ENCODE peak calls at places on chromosomes 1 and 21, in nine cellular contexts. Q, W, G, H, J, K, A, F and E are unnamed samples.
A peak's percentile ranks its signal among the peaks of the same experiment; 100 is the strongest.

GRCh38 chr1:35886606-35887431 is 3.8 kb downstream of the AGO1 start:
- DNase-seq in Q (no peak), W (no peak), G (no peak), H (no peak), J (no peak), K (no peak), A (peak; percentile 73), F (no peak), E (peak; percentile 32)

GRCh38 chr1:246455487-246455886 is 51.6 kb downstream of the SMYD3 start:
- DNase-seq in Q (no peak), W (no peak), G (no peak), H (no peak), J (no peak), K (no peak), A (no peak), F (no peak), E (no peak)

GRCh38 chr1:240611619-240612490 is at the start of gene GREM2:
- DNase-seq in Q (no peak), W (no peak), G (peak; percentile 19), H (no peak), J (peak; percentile 62), K (peak; percentile 58), A (no peak), F (no peak), E (peak; percentile 7)

GRCh38 chr1:205430631-205431305 is 8.9 kb upstream of the LEMD1 start:
- DNase-seq in Q (peak; percentile 84), W (no peak), G (peak; percentile 30), H (no peak), J (peak; percentile 71), K (peak; percentile 71), A (peak; percentile 85), F (no peak), E (no peak)

GRCh38 chr21:41786521-41786987 is 19.7 kb upstream of the RIPK4 start:
- DNase-seq in Q (no peak), W (no peak), G (peak; percentile 57), H (no peak), J (no peak), K (peak; percentile 46), A (no peak), F (no peak), E (no peak)

GRCh38 chr1:112707217-112708001 is 482 bp upstream of the RHOC start:
- DNase-seq in Q (peak; percentile 94), W (peak; percentile 74), G (peak; percentile 90), H (no peak), J (peak; percentile 92), K (peak; percentile 89), A (peak; percentile 90), F (peak; percentile 75), E (peak; percentile 79)

GRCh38 chr1:45442272-45442671 is 48.7 kb downstream of the TESK2 start:
- DNase-seq in Q (no peak), W (no peak), G (no peak), H (no peak), J (no peak), K (no peak), A (no peak), F (no peak), E (no peak)

GRCh38 chr1:218494449-218494852 is 149.3 kb downstream of the TGFB2 start:
- DNase-seq in Q (no peak), W (peak; percentile 51), G (no peak), H (no peak), J (no peak), K (no peak), A (no peak), F (no peak), E (no peak)

GRCh38 chr1:53259932-53260331 is 21.6 kb upstream of the MAGOH start:
- DNase-seq in Q (no peak), W (no peak), G (no peak), H (no peak), J (no peak), K (no peak), A (no peak), F (no peak), E (no peak)

GRCh38 chr21:33968082-33968997 is 52.7 kb upstream of the ATP5PO start:
- DNase-seq in Q (no peak), W (no peak), G (no peak), H (peak; percentile 62), J (peak; percentile 15), K (no peak), A (peak; percentile 58), F (no peak), E (no peak)

GRCh38 chr1:94095112-94095637 is 25.8 kb downstream of the ABCA4 start:
- DNase-seq in Q (no peak), W (no peak), G (peak; percentile 29), H (peak; percentile 93), J (peak; percentile 46), K (peak; percentile 34), A (no peak), F (no peak), E (no peak)
- TF ChIP-seq POLR2AphosphoS5 in Q (no peak), W (no peak), G (no peak), H (no peak), J (peak; percentile 46), K (no peak), A (no peak), F (no peak), E (no peak)

GRCh38 chr21:25735221-25735894 is 586 bp downstream of the GABPA start:
- DNase-seq in Q (peak; percentile 97), W (peak; percentile 66), G (peak; percentile 90), H (peak; percentile 96), J (peak; percentile 93), K (peak; percentile 90), A (peak; percentile 74), F (peak; percentile 39), E (peak; percentile 51)
- TF ChIP-seq POLR2AphosphoS5 in Q (peak; percentile 67), W (peak; percentile 72), G (no peak), H (no peak), J (peak; percentile 29), K (no peak), A (no peak), F (peak; percentile 26), E (no peak)

DNA sequence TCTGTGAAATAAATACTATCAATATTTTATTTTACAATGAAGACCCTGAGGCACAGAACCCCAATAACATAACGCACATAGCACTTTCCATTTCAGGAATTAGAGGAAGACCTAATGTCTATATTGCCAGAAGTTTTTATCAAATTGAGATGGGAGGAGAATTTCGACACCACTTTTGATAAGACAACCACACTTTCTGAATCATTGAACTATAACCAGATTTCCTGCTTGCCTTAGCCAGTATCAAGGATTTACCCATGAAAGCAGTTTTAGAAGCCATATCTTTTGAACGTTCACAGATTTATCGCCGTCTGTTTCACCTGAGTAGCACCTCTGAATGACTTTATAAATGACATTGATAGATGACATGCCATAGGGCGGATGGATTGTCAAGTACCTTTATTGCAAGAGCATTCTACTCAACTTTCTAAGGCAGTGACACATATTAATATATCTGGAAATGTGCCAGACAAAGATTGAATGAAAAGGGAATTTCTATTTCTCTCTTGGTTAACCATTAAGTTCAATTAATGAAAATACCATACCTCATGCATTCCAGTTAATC is 768.4 kb downstream of the LTN1 start:
- DNase-seq in Q (no peak), W (no peak), G (no peak), H (no peak), J (no peak), K (no peak), A (no peak), F (no peak), E (no peak)
- TF ChIP-seq POLR2AphosphoS5 in Q (no peak), W (no peak), G (no peak), H (no peak), J (no peak), K (no peak), A (no peak), F (no peak), E (no peak)

DNA sequence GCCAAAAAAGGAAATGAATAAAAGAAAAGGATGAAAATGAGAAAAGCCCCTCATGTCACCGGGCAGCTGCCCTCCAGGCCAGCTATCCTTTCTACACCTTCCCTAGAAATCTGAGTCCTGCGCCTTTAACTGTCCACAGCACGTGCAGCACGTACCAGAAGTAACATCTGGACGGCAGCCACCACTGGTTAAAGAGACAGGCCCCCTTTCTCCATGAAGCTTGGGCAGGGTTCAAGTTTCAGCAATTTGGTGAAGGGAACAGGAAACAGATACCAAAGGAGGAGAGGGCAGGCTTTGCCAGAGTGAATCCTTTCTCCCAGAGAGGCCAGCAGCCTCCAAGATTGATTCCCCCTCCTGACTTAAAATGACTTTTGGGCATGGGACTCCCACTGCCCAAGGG is 3.6 kb upstream of the KIAA2013 start:
- DNase-seq in Q (no peak), W (no peak), G (peak; percentile 49), H (no peak), J (peak; percentile 75), K (peak; percentile 77), A (peak; percentile 31), F (no peak), E (no peak)
- TF ChIP-seq POLR2AphosphoS5 in Q (no peak), W (no peak), G (peak; percentile 67), H (peak; percentile 84), J (no peak), K (peak; percentile 27), A (no peak), F (peak; percentile 62), E (no peak)